ENCODE peak calls at places on chromosomes 11 and 22, in four cellular contexts. One of them, this sample, is unnamed.

GRCh38 chr11:73478737-73479347 is 102.6 kb downstream of the RELT start:
- DNase-seq in HepG2: peak; percentile 37
- DNase-seq in K562: peak; percentile 31
- DNase-seq in GM12878: no peak
- DNase-seq in this sample: peak; percentile 51

GRCh38 chr22:45568213-45568612 is 65.5 kb downstream of the FBLN1 start:
- DNase-seq in HepG2: no peak
- DNase-seq in GM12878: no peak
- DNase-seq in K562: no peak
- DNase-seq in this sample: no peak

GRCh38 chr11:66725646-66726045 is 3.4 kb downstream of the SPTBN2 start:
- DNase-seq in K562: no peak
- DNase-seq in HepG2: no peak
- DNase-seq in GM12878: no peak
- DNase-seq in this sample: no peak

GRCh38 chr11:60891103-60891741 is 15.2 kb downstream of the PRPF19 start:
- DNase-seq in HepG2: no peak
- DNase-seq in K562: peak; percentile 95
- DNase-seq in GM12878: no peak
- DNase-seq in this sample: no peak

GRCh38 chr22:31083923-31084810 is 3.0 kb downstream of the SMTN start:
- DNase-seq in K562: peak; percentile 47
- DNase-seq in GM12878: no peak
- DNase-seq in HepG2: no peak
- DNase-seq in this sample: no peak

GRCh38 chr22:23533328-23533762 is 46.7 kb downstream of the IGLL1 start:
- DNase-seq in GM12878: no peak
- DNase-seq in K562: peak; percentile 76
- DNase-seq in HepG2: peak; percentile 59
- DNase-seq in this sample: peak; percentile 58

GRCh38 chr22:27980424-27981148 is 61.5 kb upstream of the PITPNB start:
- DNase-seq in K562: peak; percentile 16
- DNase-seq in HepG2: no peak
- DNase-seq in GM12878: no peak
- DNase-seq in this sample: no peak

GRCh38 chr11:101096036-101096704 is 33.4 kb downstream of the PGR start:
- DNase-seq in GM12878: no peak
- DNase-seq in HepG2: no peak
- DNase-seq in K562: peak; percentile 8
- DNase-seq in this sample: no peak

GRCh38 chr11:90204832-90205646 is 17.8 kb downstream of the CHORDC1 start:
- DNase-seq in GM12878: no peak
- DNase-seq in K562: peak; percentile 56
- DNase-seq in HepG2: peak; percentile 66
- DNase-seq in this sample: peak; percentile 32

GRCh38 chr11:73237471-73238290 is 19.6 kb downstream of the P2RY2 start:
- DNase-seq in K562: no peak
- DNase-seq in HepG2: peak; percentile 95
- DNase-seq in GM12878: no peak
- DNase-seq in this sample: no peak

GRCh38 chr11:66037327-66037726 is 11.0 kb upstream of the CATSPER1 start:
- DNase-seq in K562: no peak
- DNase-seq in GM12878: no peak
- DNase-seq in HepG2: no peak
- DNase-seq in this sample: no peak

GRCh38 chr11:65698205-65698604 is 13.8 kb upstream of the KAT5 start:
- DNase-seq in HepG2: no peak
- DNase-seq in GM12878: no peak
- DNase-seq in K562: no peak
- DNase-seq in this sample: no peak

GRCh38 chr11:66863428-66864125 is 6.7 kb downstream of the LRFN4 start:
- DNase-seq in K562: no peak
- DNase-seq in HepG2: no peak
- DNase-seq in GM12878: no peak
- DNase-seq in this sample: no peak

GRCh38 chr22:36413022-36413770 is 25.4 kb upstream of the MYH9 start:
- DNase-seq in K562: no peak
- DNase-seq in GM12878: no peak
- DNase-seq in HepG2: peak; percentile 53
- DNase-seq in this sample: no peak

GRCh38 chr11:88050247-88050646 is 125.0 kb downstream of the RAB38 start:
- DNase-seq in HepG2: no peak
- DNase-seq in GM12878: no peak
- DNase-seq in K562: no peak
- DNase-seq in this sample: no peak

GRCh38 chr22:36768141-36768540 is 7.8 kb downstream of the IFT27 start:
- DNase-seq in HepG2: no peak
- DNase-seq in K562: no peak
- DNase-seq in GM12878: no peak
- DNase-seq in this sample: no peak

GRCh38 chr11:71502871-71503435 is 24.1 kb upstream of the KRTAP5-7 start:
- DNase-seq in HepG2: no peak
- DNase-seq in K562: no peak
- DNase-seq in GM12878: no peak
- DNase-seq in this sample: no peak
- TF ChIP-seq CHD4 in HepG2: no peak
- TF ChIP-seq CHD4 in K562: no peak
- TF ChIP-seq CHD4 in GM12878: no peak
- TF ChIP-seq CHD4 in this sample: no peak

GRCh38 chr11:112513936-112514716 is 253.5 kb upstream of the PLET1 start:
- DNase-seq in HepG2: no peak
- DNase-seq in K562: no peak
- DNase-seq in GM12878: no peak
- DNase-seq in this sample: no peak
- TF ChIP-seq CHD4 in HepG2: no peak
- TF ChIP-seq CHD4 in K562: no peak
- TF ChIP-seq CHD4 in GM12878: no peak
- TF ChIP-seq CHD4 in this sample: no peak

GRCh38 chr11:117178210-117179034 is at the start of gene SIDT2:
- DNase-seq in HepG2: peak; percentile 83
- DNase-seq in K562: peak; percentile 95
- DNase-seq in GM12878: peak; percentile 75
- DNase-seq in this sample: peak; percentile 83

GRCh38 chr11:117180661-117181585 is 2.4 kb downstream of the SIDT2 start:
- DNase-seq in GM12878: peak; percentile 46
- DNase-seq in HepG2: peak; percentile 76
- DNase-seq in K562: peak; percentile 88
- DNase-seq in this sample: peak; percentile 66

GRCh38 chr11:117179048-117179999 is 781 bp downstream of the SIDT2 start:
- DNase-seq in HepG2: no peak
- DNase-seq in K562: peak; percentile 51
- DNase-seq in GM12878: peak; percentile 45
- DNase-seq in this sample: peak; percentile 33

GRCh38 chr11:117181586-117182550 is 3.3 kb downstream of the SIDT2 start:
- DNase-seq in GM12878: no peak
- DNase-seq in K562: no peak
- DNase-seq in HepG2: no peak
- DNase-seq in this sample: no peak

DNA sequence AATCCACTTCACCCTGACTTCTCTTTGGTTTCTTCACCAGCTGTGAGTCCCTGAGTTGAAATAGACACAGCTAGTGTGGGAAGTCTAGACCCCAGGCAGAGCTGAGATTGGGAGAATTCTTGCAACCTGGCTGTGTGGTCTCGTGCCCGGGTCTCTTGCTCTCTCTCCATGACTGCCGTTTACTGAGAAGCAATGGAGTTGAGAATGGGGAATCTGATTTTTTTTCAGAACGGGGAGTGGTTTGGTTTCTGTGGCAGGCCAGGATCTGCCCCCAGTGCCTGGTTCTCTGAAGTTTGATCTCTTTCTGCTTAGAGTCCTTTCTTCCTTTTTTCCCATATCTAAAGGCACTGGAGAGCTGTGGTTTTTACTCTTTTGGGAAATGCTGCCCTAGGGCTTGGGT is 1.5 kb downstream of the SIDT2 start:
- DNase-seq in K562: peak; percentile 23
- DNase-seq in HepG2: no peak
- DNase-seq in GM12878: no peak
- DNase-seq in this sample: no peak
- TF ChIP-seq CHD4 in K562: no peak
- TF ChIP-seq CHD4 in HepG2: no peak
- TF ChIP-seq CHD4 in GM12878: no peak
- TF ChIP-seq CHD4 in this sample: no peak

GRCh38 chr22:50022171-50022819 is 9.7 kb upstream of the IL17REL start:
- DNase-seq in K562: no peak
- DNase-seq in HepG2: no peak
- DNase-seq in GM12878: no peak
- DNase-seq in this sample: no peak
- TF ChIP-seq CHD4 in K562: no peak
- TF ChIP-seq CHD4 in HepG2: no peak
- TF ChIP-seq CHD4 in GM12878: no peak
- TF ChIP-seq CHD4 in this sample: no peak

DNA sequence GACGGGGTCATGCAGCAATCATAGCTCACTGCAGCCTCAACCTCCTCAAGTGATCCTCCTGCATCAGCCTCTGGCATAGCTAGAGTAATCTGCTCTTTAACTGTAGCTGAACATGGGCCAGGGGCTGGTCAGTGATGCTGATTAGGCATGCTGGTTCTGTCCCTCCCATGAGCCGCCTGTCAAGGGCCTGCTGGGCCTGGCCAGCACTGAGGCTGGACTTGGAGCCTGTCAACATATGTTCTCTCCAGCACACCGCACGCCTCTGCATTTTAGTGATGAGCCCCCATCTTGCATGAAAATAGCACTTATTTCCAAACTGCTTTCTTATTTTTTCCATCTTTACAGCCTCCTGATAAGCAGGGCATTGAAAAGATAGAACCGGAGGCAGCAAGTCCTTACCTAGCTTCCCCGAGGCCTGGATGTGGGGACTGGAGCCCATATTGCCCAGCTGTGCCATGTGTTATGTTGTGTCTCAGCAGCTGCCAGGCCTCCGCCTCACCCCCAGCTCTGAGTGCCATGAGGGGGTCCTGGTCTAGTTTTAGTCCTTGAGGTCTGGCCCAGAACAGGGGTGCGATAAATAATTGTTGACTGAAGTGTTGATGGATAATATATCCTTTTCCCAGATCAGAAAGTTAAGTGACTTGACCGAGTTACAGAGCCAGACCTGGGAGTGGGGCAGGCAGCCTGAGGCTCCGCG is 80.0 kb downstream of the CTTN start:
- DNase-seq in GM12878: no peak
- DNase-seq in HepG2: no peak
- DNase-seq in K562: no peak
- DNase-seq in this sample: no peak
- TF ChIP-seq CHD4 in GM12878: no peak
- TF ChIP-seq CHD4 in HepG2: no peak
- TF ChIP-seq CHD4 in K562: no peak
- TF ChIP-seq CHD4 in this sample: no peak

GRCh38 chr22:47778160-47778658 is 1015.8 kb downstream of the TBC1D22A start:
- DNase-seq in GM12878: no peak
- DNase-seq in HepG2: no peak
- DNase-seq in K562: no peak
- DNase-seq in this sample: no peak

GRCh38 chr22:47775191-47775590 is 1012.7 kb downstream of the TBC1D22A start:
- DNase-seq in K562: peak; percentile 7
- DNase-seq in GM12878: no peak
- DNase-seq in HepG2: no peak
- DNase-seq in this sample: no peak

GRCh38 chr22:47775686-47776085 is 1013.2 kb downstream of the TBC1D22A start:
- DNase-seq in HepG2: no peak
- DNase-seq in GM12878: no peak
- DNase-seq in K562: no peak
- DNase-seq in this sample: no peak

GRCh38 chr22:47777426-47777825 is 1015.0 kb downstream of the TBC1D22A start:
- DNase-seq in GM12878: no peak
- DNase-seq in HepG2: no peak
- DNase-seq in K562: no peak
- DNase-seq in this sample: no peak

GRCh38 chr22:47776329-47776728 is 1013.9 kb downstream of the TBC1D22A start:
- DNase-seq in K562: peak; percentile 12
- DNase-seq in HepG2: no peak
- DNase-seq in GM12878: no peak
- DNase-seq in this sample: no peak
- TF ChIP-seq CHD4 in K562: no peak
- TF ChIP-seq CHD4 in HepG2: no peak
- TF ChIP-seq CHD4 in GM12878: no peak
- TF ChIP-seq CHD4 in this sample: no peak

GRCh38 chr11:34924714-34925113 is 8.3 kb downstream of the PDHX start:
- DNase-seq in HepG2: no peak
- DNase-seq in K562: no peak
- DNase-seq in GM12878: no peak
- DNase-seq in this sample: no peak

GRCh38 chr11:34928268-34928959 is 12.0 kb downstream of the PDHX start:
- DNase-seq in HepG2: no peak
- DNase-seq in K562: no peak
- DNase-seq in GM12878: no peak
- DNase-seq in this sample: no peak

GRCh38 chr11:34926831-34927132 is 10.4 kb downstream of the PDHX start:
- DNase-seq in GM12878: no peak
- DNase-seq in HepG2: no peak
- DNase-seq in K562: no peak
- DNase-seq in this sample: no peak

GRCh38 chr11:34928960-34929680 is 12.7 kb downstream of the PDHX start:
- DNase-seq in GM12878: no peak
- DNase-seq in K562: no peak
- DNase-seq in HepG2: no peak
- DNase-seq in this sample: no peak

DNA sequence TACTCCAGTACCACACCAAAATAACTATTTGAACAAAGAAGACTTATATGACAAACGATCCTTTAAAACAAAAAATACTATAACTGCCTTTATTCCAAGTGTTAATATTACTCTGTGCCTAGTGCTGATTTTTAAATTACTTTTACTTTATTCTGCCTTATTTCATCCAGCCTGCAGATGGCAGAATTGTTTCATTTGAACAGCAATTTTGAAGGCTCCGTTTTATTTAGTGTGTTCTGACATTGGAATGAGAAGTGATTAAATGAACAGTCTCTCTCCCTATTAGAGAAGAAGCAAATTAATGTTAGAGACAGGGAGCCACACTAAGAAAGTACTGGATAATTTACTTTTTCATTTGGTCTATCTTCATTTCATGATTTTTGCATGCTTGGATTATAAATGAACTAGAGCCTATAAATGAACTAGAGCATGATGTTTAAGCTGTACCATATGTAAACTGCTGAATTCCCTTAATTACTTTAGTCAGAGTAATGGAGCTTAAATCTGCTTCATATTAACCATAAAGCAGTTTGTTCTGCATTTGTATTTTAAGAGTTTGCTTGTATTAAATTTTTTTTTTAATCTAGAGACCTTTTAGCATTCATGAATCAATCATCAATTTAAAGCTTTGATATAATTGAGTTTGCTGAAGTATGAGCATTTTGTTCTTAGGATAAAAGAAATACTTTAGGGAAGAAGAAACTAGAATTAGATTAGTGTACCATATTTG is 9.8 kb downstream of the PDHX start:
- DNase-seq in GM12878: no peak
- DNase-seq in K562: peak; percentile 54
- DNase-seq in HepG2: peak; percentile 47
- DNase-seq in this sample: peak; percentile 53
- TF ChIP-seq CHD4 in GM12878: no peak
- TF ChIP-seq CHD4 in K562: no peak
- TF ChIP-seq CHD4 in HepG2: no peak
- TF ChIP-seq CHD4 in this sample: no peak

GRCh38 chr11:115330693-115331482 is 173.3 kb downstream of the CADM1 start:
- DNase-seq in HepG2: no peak
- DNase-seq in GM12878: no peak
- DNase-seq in K562: no peak
- DNase-seq in this sample: no peak
- TF ChIP-seq CHD4 in HepG2: no peak
- TF ChIP-seq CHD4 in GM12878: no peak
- TF ChIP-seq CHD4 in K562: no peak
- TF ChIP-seq CHD4 in this sample: no peak

This sample was measured in A549.